ENCODE peak calls at places on chromosomes 2 and 18, in five cellular contexts. G is fibroblast of lung, C is tibial nerve, L is Peyer's patch, M is body of pancreas. H is an unnamed sample. For H3K4me1 and H3K9me3, the result is how much of the 10 kb centered on the place peaks cover.

GRCh38 chr2:196565106-196565505 is 74.4 kb upstream of the CCDC150 start:
- DNase-seq in M (no peak), G (no peak), C (no peak), L (no peak), H (no peak)

GRCh38 chr2:24881623-24882022 is 38.4 kb downstream of the ADCY3 start:
- DNase-seq in L (no peak), C (no peak), G (no peak), M (no peak), H (no peak)

GRCh38 chr18:10971717-10972116 is 177.7 kb downstream of the PIEZO2 start:
- DNase-seq in L (no peak), M (no peak), G (no peak), C (no peak), H (no peak)

GRCh38 chr2:105449083-105449482 is 50.2 kb upstream of the FHL2 start:
- DNase-seq in C (no peak), L (peak), G (no peak), M (no peak), H (no peak)

GRCh38 chr18:36448384-36449290 is 151.1 kb downstream of the FHOD3 start:
- DNase-seq in G (no peak), C (no peak), M (no peak), L (no peak), H (no peak)

GRCh38 chr2:85792783-85793441 is 39.1 kb downstream of the ATOH8 start:
- DNase-seq in C (no peak), M (peak), L (peak), G (peak), H (peak)

GRCh38 chr2:97935719-97936161 is 60.0 kb downstream of the TMEM131 start:
- DNase-seq in G (peak), M (no peak), C (no peak), L (no peak), H (no peak)

GRCh38 chr2:170771049-170771937 is 1.1 kb downstream of the ERICH2 start:
- DNase-seq in M (no peak), G (peak), L (no peak), C (no peak), H (no peak)

GRCh38 chr2:188024811-188025210 is 266.9 kb upstream of the GULP1 start:
- DNase-seq in G (peak), C (no peak), L (no peak), M (no peak), H (no peak)

GRCh38 chr2:66428986-66429612 is 5.8 kb upstream of the MEIS1 start:
- DNase-seq in G (peak), M (peak), C (no peak), L (no peak), H (no peak)

GRCh38 chr2:101063352-101063751 is 61.3 kb downstream of the RPL31 start:
- DNase-seq in C (no peak), G (peak), L (no peak), M (no peak), H (no peak)

GRCh38 chr2:38190542-38191218 is 114.7 kb upstream of the CYP1B1 start:
- DNase-seq in G (peak), C (no peak), M (no peak), L (no peak), H (no peak)

GRCh38 chr18:74378179-74378682 is 62.6 kb downstream of the C18orf63 start:
- DNase-seq in M (no peak), L (no peak), G (no peak), C (no peak), H (no peak)

GRCh38 chr2:196249860-196250259 is 78.5 kb upstream of the STK17B start:
- DNase-seq in M (no peak), L (no peak), G (peak), C (no peak), H (no peak)

GRCh38 chr18:61893304-61893970 is 630 bp upstream of the RNF152 start:
- DNase-seq in G (peak), C (no peak), L (peak), M (peak), H (peak)

GRCh38 chr2:62362561-62362960 is 143.4 kb downstream of the TMEM17 start:
- DNase-seq in C (no peak), G (no peak), L (no peak), M (no peak), H (no peak)

GRCh38 chr2:227414846-227415245 is 27.1 kb upstream of the SCYGR1 start:
- DNase-seq in L (no peak), M (no peak), G (peak), C (no peak), H (no peak)

GRCh38 chr2:12819098-12819465 is 102.3 kb downstream of the TRIB2 start:
- DNase-seq in M (peak), C (peak), L (no peak), G (peak), H (peak)

GRCh38 chr2:3325458-3326181 is 52.0 kb downstream of the EIPR1 start:
- DNase-seq in M (no peak), C (no peak), L (no peak), G (no peak), H (no peak)

GRCh38 chr2:145168091-145168490 is 648.2 kb upstream of the ZEB2 start:
- DNase-seq in C (no peak), G (no peak), L (no peak), M (no peak), H (no peak)

GRCh38 chr18:10101293-10101701 is 187.5 kb downstream of the VAPA start:
- DNase-seq in G (peak), L (no peak), C (no peak), M (peak), H (no peak)

GRCh38 chr18:43785145-43785544 is 507.9 kb upstream of the SYT4 start:
- DNase-seq in M (no peak), L (no peak), G (no peak), C (no peak), H (no peak)

GRCh38 chr2:200810252-200810650 is 1.5 kb upstream of the BZW1 start:
- DNase-seq in G (peak), M (peak), L (no peak), C (no peak), H (no peak)

GRCh38 chr18:21740474-21740723 is 193 bp upstream of the MIB1 start:
- DNase-seq in C (peak), G (peak), L (peak), M (peak), H (peak)

GRCh38 chr2:106011380-106011779 is 182.7 kb downstream of the UXS1 start:
- DNase-seq in M (no peak), G (no peak), C (no peak), L (no peak), H (no peak)

GRCh38 chr2:98911376-98912154 is 24.5 kb downstream of the CRACDL start:
- DNase-seq in G (no peak), C (no peak), M (no peak), L (no peak), H (peak)

GRCh38 chr2:27006602-27007415 is 26.0 kb upstream of the TMEM214 start:
- DNase-seq in L (no peak), G (no peak), M (no peak), C (no peak), H (no peak)

GRCh38 chr2:85826990-85827878 is 61.6 kb downstream of the ST3GAL5 start:
- DNase-seq in L (peak), C (peak), G (peak), M (peak), H (peak)

GRCh38 chr2:75432761-75433361 is 127.9 kb downstream of the EVA1A start:
- DNase-seq in L (no peak), M (no peak), C (no peak), G (no peak), H (no peak)

GRCh38 chr2:50752228-50752627 is 279.7 kb downstream of the NRXN1 start:
- DNase-seq in G (peak), C (no peak), M (no peak), L (no peak), H (no peak)

GRCh38 chr2:66574701-66575624 is 140.0 kb downstream of the MEIS1 start:
- DNase-seq in M (peak), L (no peak), C (no peak), G (peak), H (peak)

GRCh38 chr2:20539776-20540586 is 93.1 kb downstream of the RHOB start:
- DNase-seq in M (no peak), G (no peak), L (peak), C (no peak), H (peak)

GRCh38 chr2:122194546-122194945 is 439.1 kb downstream of the TSN start:
- DNase-seq in G (no peak), M (no peak), L (no peak), C (no peak), H (no peak)

GRCh38 chr2:242038166-242038927 is 168.8 kb downstream of the RTP5 start:
- DNase-seq in C (no peak), L (no peak), M (no peak), G (no peak), H (peak)

GRCh38 chr2:178105566-178105965 is 6.7 kb upstream of the RBM45 start:
- DNase-seq in C (no peak), G (no peak), M (peak), L (no peak), H (no peak)

GRCh38 chr2:152407806-152408205 is 72.8 kb downstream of the FMNL2 start:
- DNase-seq in C (no peak), L (no peak), G (no peak), M (no peak), H (no peak)
- H3K4me1 ChIP-seq in C (half or more), L (under half), G (under half), M (half or more), H (under half)

GRCh38 chr2:56860991-56861390 is 677.2 kb downstream of the CCDC85A start:
- DNase-seq in M (no peak), L (no peak), C (no peak), G (no peak), H (no peak)
- H3K9me3 ChIP-seq in M (under half), L (under half), C (under half), G (under half), H (under half)

GRCh38 chr18:55317832-55318231 is 270.2 kb downstream of the TCF4 start:
- DNase-seq in G (peak), L (no peak), C (no peak), M (no peak), H (no peak)

GRCh38 chr18:55319517-55319905 is 268.5 kb downstream of the TCF4 start:
- DNase-seq in G (peak), C (no peak), L (no peak), M (no peak), H (no peak)

GRCh38 chr18:55317322-55317721 is 270.7 kb downstream of the TCF4 start:
- DNase-seq in M (no peak), G (no peak), L (no peak), C (no peak), H (no peak)

GRCh38 chr18:55320399-55321255 is 267.4 kb downstream of the TCF4 start:
- DNase-seq in C (no peak), G (peak), L (no peak), M (no peak), H (no peak)

GRCh38 chr18:55318864-55319516 is 269.0 kb downstream of the TCF4 start:
- DNase-seq in C (no peak), G (peak), M (no peak), L (no peak), H (no peak)
- H3K4me3 ChIP-seq in C (no peak), G (peak), M (no peak), L (peak), H (no peak)

GRCh38 chr2:10084567-10084910 is 4.3 kb upstream of the CYS1 start:
- DNase-seq in M (no peak), L (no peak), C (no peak), G (no peak), H (no peak)

GRCh38 chr2:10083692-10084566 is 3.7 kb upstream of the CYS1 start:
- DNase-seq in L (no peak), C (no peak), G (no peak), M (no peak), H (no peak)

GRCh38 chr2:10086950-10087349 is 6.7 kb upstream of the CYS1 start:
- DNase-seq in C (no peak), L (no peak), M (no peak), G (no peak), H (no peak)

GRCh38 chr2:10085852-10086148 is 5.6 kb upstream of the CYS1 start:
- DNase-seq in L (no peak), C (no peak), G (no peak), M (no peak), H (no peak)

DNA sequence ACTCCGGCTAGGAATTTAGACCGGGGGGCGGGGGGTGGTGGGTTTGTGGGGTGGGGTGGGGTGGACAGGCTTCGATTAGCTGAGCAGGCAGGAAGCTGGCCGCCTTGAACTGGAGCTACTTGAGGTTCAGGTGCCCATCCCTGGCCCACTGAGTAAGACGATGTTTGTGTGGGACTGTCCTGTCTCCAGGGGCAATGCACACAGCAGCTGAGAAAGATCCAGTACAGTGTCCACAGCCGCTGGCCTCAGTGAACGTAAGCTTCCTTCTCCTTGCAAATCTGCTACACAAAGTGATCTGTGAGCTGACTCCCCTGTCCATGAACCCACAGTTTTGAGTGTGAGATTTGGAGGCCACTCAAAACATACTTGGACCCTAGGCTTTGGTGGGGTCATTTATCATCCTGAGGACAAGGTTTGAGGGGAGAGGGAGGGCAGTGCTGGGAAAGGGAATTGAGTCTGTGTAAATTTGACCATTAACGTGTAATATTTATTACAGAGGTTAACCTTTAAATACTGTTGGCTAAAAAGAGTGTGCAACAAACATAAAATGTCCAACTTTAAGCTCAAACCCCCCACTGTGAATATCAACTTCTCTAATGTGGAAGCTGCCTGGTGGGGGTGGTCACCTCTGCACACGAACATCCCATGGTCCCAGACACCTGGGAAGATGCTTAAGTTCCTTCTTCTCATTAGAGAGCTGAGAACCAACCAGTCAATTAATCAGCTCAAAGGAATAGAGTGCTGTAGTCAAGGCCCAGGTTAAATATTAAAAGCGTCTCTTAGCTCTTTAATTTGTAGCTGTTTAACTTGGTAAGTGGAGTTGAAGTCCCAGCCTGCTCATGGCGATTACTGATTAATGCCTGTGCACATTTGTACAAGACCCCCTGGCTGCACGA is 5.0 kb upstream of the CYS1 start:
- DNase-seq in L (no peak), G (no peak), C (no peak), M (no peak), H (no peak)
- H3K4me1 ChIP-seq in L (under half), G (under half), C (under half), M (under half), H (under half)

GRCh38 chr2:52365946-52366345 is 1334.0 kb upstream of the NRXN1 start:
- DNase-seq in C (no peak), L (no peak), M (no peak), G (no peak), H (no peak)

GRCh38 chr2:52369176-52369575 is 1337.2 kb upstream of the NRXN1 start:
- DNase-seq in L (no peak), M (no peak), G (no peak), C (no peak), H (no peak)

GRCh38 chr2:52368141-52368540 is 1336.2 kb upstream of the NRXN1 start:
- DNase-seq in M (no peak), L (no peak), C (no peak), G (no peak), H (no peak)
- H3K9me3 ChIP-seq in M (under half), L (under half), C (under half), G (under half), H (under half)